ENCODE peak calls at places on chromosomes 1 and 21, in four cellular contexts. B, T, Q and N are unnamed samples.

GRCh38 chr1:10918531-10918930 is 93.9 kb upstream of the TARDBP start:
- DNase-seq in B (peak), Q (peak), T (no peak), N (peak)

GRCh38 chr21:30186242-30186641 is 19.6 kb upstream of the CLDN17 start:
- DNase-seq in Q (no peak), T (peak), B (no peak), N (no peak)

GRCh38 chr1:55275976-55276375 is 60.8 kb upstream of the USP24 start:
- DNase-seq in Q (no peak), B (peak), T (no peak), N (no peak)

GRCh38 chr1:118991448-118991847 is 3.3 kb upstream of the TBX15 start:
- DNase-seq in T (no peak), Q (no peak), B (no peak), N (no peak)

GRCh38 chr1:231311696-231312095 is 26.0 kb downstream of the EXOC8 start:
- DNase-seq in Q (no peak), T (no peak), B (no peak), N (no peak)

GRCh38 chr1:230493264-230493663 is 67.1 kb upstream of the PGBD5 start:
- DNase-seq in B (no peak), T (no peak), Q (no peak), N (no peak)

GRCh38 chr1:177983824-177984528 is 14.1 kb upstream of the SEC16B start:
- DNase-seq in B (peak), Q (no peak), T (peak), N (no peak)

GRCh38 chr1:147626304-147626703 is 44.0 kb downstream of the ACP6 start:
- DNase-seq in B (no peak), Q (no peak), T (no peak), N (no peak)

GRCh38 chr1:172085372-172085771 is 244.1 kb downstream of the DNM3 start:
- DNase-seq in B (no peak), Q (no peak), T (no peak), N (no peak)

GRCh38 chr21:31234936-31235335 is 109.1 kb downstream of the TIAM1 start:
- DNase-seq in B (no peak), T (no peak), Q (no peak), N (no peak)

DNA sequence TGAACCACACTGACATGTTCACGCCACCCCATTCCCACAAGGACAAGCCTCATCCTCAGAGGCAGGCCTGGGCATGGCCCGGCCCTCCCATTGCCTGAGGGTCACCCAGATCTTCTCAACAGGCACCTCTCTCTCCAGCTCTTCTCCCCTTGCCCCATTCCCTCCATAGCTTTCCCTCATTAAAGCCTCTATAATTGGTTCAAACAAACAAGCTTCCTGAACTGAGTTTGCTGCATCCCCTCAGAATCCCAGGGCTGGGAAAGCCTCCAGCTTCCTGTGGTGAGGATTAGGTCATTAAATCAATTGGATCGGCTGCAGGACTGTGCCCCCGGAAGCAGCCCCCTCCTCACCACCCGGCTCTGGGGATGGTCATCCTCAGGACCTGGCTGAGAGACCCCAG is 18.9 kb downstream of the CTNNBIP1 start:
- DNase-seq in Q (peak), B (peak), T (no peak), N (no peak)
- H3K9ac ChIP-seq in Q (no peak), B (no peak), T (no peak), N (no peak)

GRCh38 chr1:20491866-20492265 is 5.9 kb upstream of the CAMK2N1 start:
- DNase-seq in Q (no peak), T (no peak), B (no peak), N (no peak)

GRCh38 chr1:20494609-20495311 is 8.8 kb upstream of the CAMK2N1 start:
- DNase-seq in T (no peak), B (peak), Q (no peak), N (no peak)

GRCh38 chr1:20491178-20491577 is 5.2 kb upstream of the CAMK2N1 start:
- DNase-seq in Q (no peak), T (no peak), B (no peak), N (no peak)

GRCh38 chr1:20493839-20494608 is 8.0 kb upstream of the CAMK2N1 start:
- DNase-seq in T (peak), Q (peak), B (peak), N (peak)

DNA sequence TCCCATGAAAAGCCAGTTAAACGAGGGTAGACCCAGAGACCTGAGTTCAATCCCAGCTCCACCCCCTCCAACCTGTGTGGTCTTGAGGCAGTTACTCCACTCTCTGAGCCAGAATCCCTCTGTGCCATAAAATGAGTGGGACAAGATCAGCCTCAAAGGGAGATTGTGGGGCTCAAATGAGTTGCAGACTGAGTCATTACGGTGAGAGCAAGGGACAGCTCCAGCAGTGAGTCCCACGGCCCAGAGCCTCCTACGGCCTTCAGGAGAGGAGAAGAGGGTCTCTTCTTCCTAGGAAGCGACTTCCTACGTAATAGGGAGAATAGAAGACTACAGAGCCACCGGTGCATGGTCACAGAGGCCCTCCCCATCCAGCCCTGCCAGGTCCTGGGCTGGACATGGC is 6.7 kb upstream of the CAMK2N1 start:
- DNase-seq in B (no peak), T (no peak), Q (no peak), N (no peak)
- H3K9ac ChIP-seq in B (no peak), T (no peak), Q (no peak), N (no peak)

GRCh38 chr1:43143441-43143888 is 28.6 kb downstream of the EBNA1BP2 start:
- DNase-seq in B (peak), T (no peak), Q (no peak), N (no peak)
- H3K9ac ChIP-seq in B (no peak), T (no peak), Q (no peak), N (no peak)

DNA sequence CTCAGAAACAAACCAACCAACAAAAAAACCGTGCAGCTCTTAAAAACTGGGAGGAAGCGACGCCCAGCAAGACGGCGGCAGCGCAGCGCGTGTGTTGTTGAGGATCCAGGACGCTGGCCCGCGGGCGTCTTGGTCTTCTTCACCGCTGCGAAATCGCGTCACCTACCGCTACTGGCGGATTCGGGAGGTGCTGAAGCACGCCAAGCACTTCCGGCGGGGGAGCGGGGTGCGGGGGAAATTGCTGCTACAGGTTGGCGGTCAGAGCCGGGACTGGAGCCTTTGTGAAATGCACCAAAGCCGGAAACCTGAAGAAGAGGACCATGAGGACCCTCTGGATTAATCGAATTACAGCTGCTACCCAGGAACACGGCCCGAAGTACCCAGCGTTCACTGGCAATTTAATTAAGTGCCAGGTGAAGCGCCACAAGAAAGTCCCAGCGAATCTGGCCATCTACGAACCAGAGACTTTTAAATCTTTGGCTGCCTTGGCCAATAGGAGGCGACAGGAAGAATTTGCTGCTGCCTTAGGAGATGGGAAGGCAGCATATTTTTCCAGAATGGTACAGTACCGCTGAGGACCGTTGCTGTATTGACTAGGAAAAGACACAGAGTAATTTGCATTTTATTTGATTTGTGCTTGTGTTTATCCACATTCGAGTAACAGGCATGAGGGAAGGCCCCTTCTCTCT is 11.9 kb upstream of the RIPPLY3 start:
- DNase-seq in T (no peak), Q (peak), B (peak), N (no peak)
- H3K9ac ChIP-seq in T (no peak), Q (no peak), B (no peak), N (no peak)

GRCh38 chr1:222043444-222044292 is 301.8 kb upstream of the DUSP10 start:
- DNase-seq in B (peak), T (no peak), Q (no peak), N (no peak)
- H3K9ac ChIP-seq in B (peak), T (no peak), Q (no peak), N (no peak)

DNA sequence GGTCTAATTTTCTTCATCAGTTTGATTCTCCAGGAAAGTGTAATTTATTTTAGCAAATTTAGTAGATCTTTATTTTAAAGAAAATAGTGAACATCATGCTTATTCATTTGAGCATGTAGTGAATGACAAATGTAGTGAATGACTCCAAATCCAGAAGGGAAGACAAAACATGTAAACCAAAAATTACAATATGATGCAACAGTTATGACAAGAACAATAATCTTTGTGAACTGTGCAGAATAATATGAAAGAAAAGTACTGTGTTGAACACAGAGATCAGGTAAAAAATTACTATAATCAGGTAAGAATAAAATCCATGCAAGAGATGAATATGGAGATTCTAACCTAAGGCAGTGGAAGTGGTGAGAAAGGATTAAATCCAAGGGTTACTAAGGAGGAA is 30.0 kb upstream of the DPH5 start:
- DNase-seq in T (no peak), Q (no peak), B (no peak), N (no peak)
- H3K9ac ChIP-seq in T (no peak), Q (no peak), B (no peak), N (no peak)

GRCh38 chr1:198927129-198927528 is 288.3 kb downstream of the PTPRC start:
- DNase-seq in B (no peak), T (no peak), Q (no peak), N (no peak)
- H3K9ac ChIP-seq in B (no peak), T (no peak), Q (no peak), N (peak)

GRCh38 chr1:9429369-9429766 is 109.9 kb upstream of the SLC25A33 start:
- DNase-seq in B (no peak), T (no peak), Q (no peak), N (no peak)

GRCh38 chr1:9426291-9426711 is 113.0 kb upstream of the SLC25A33 start:
- DNase-seq in Q (no peak), T (peak), B (no peak), N (peak)

GRCh38 chr1:9428601-9429368 is 110.5 kb upstream of the SLC25A33 start:
- DNase-seq in Q (peak), T (peak), B (peak), N (peak)

GRCh38 chr1:9425859-9426258 is 113.4 kb upstream of the SLC25A33 start:
- DNase-seq in B (no peak), Q (no peak), T (no peak), N (no peak)

GRCh38 chr1:9427388-9427787 is 111.9 kb upstream of the SLC25A33 start:
- DNase-seq in Q (no peak), B (no peak), T (no peak), N (no peak)
- H3K9ac ChIP-seq in Q (no peak), B (no peak), T (no peak), N (peak)